ENCODE peak calls at places on chromosomes 6 and 20, in five cellular contexts. M is retinal pigment epithelial cell; H is cardiac muscle cell; D is body of pancreas; K is effector memory CD4-positive, alpha-beta T cell. L is an unnamed sample.

GRCh38 chr6:30741789-30742315 is 635 bp downstream of the FLOT1 start:
- DNase-seq in H (no peak), K (no peak), D (no peak), M (no peak), L (no peak)

GRCh38 chr20:37920270-37920669 is 17.3 kb downstream of the VSTM2L start:
- DNase-seq in K (no peak), H (no peak), M (no peak), D (no peak), L (no peak)

GRCh38 chr6:93164781-93165180 is 254.6 kb downstream of the EPHA7 start:
- DNase-seq in M (no peak), K (no peak), D (no peak), H (no peak), L (no peak)

GRCh38 chr6:1363729-1364572 is 25.4 kb upstream of the FOXF2 start:
- DNase-seq in D (no peak), M (no peak), H (peak; percentile 25), K (no peak), L (peak; percentile 36)

GRCh38 chr6:112501705-112502104 is 154.6 kb downstream of the RFPL4B start:
- DNase-seq in H (peak; percentile 80), K (no peak), M (no peak), D (no peak), L (peak; percentile 52)

GRCh38 chr6:54801669-54802068 is 44.9 kb upstream of the FAM83B start:
- DNase-seq in D (no peak), K (no peak), M (peak; percentile 95), H (peak; percentile 41), L (peak; percentile 91)

GRCh38 chr20:54267510-54268003 is 59.7 kb downstream of the PFDN4 start:
- DNase-seq in D (no peak), H (peak; percentile 32), M (peak; percentile 8), K (no peak), L (no peak)

GRCh38 chr20:3796477-3797225 is 541 bp downstream of the CDC25B start:
- DNase-seq in H (no peak), D (no peak), M (no peak), K (no peak), L (no peak)

GRCh38 chr6:62345962-62346689 is 60.1 kb upstream of the KHDRBS2 start:
- DNase-seq in K (no peak), H (no peak), M (no peak), D (no peak), L (no peak)
- H3K4me3 ChIP-seq in K (no peak overlapping the region), H (no peak overlapping the region), M (no peak overlapping the region), D (no peak overlapping the region), L (no peak overlapping the region)

GRCh38 chr6:43899830-43900229 is 129.8 kb downstream of the VEGFA start:
- DNase-seq in K (no peak), M (no peak), H (no peak), D (no peak), L (no peak)
- H3K4me3 ChIP-seq in K (no peak overlapping the region), M (no peak overlapping the region), H (no peak overlapping the region), D (no peak overlapping the region), L (no peak overlapping the region)

DNA sequence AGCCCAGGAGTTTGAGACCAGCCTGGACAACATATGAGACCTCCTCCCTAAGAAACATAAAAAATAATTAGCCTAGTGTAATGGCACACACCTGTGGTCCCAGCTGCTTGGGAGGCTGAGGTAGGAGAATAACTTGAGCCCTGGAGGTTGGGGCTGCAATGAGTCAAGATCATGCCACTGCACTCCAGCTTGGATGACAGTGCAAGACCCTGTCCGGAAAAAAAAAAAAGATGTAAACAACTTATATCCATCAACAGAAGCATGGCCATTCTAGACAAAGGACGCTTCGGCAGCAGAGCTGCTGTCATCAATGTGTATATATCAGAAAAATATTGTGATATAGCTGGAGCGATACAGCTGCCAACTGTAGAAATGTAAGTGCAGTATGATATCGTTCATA is 59.6 kb upstream of the ARID1B start:
- DNase-seq in K (no peak), M (no peak), H (no peak), D (no peak), L (no peak)
- H3K4me3 ChIP-seq in K (no peak overlapping the region), M (no peak overlapping the region), H (no peak overlapping the region), D (no peak overlapping the region), L (no peak overlapping the region)

GRCh38 chr6:101826678-101827077 is 433.2 kb downstream of the GRIK2 start:
- DNase-seq in M (no peak), H (no peak), K (no peak), D (no peak), L (no peak)

GRCh38 chr6:101826259-101826658 is 432.8 kb downstream of the GRIK2 start:
- DNase-seq in H (no peak), M (no peak), K (no peak), D (no peak), L (no peak)

GRCh38 chr6:101830501-101831031 is 437.1 kb downstream of the GRIK2 start:
- DNase-seq in K (no peak), H (peak; percentile 20), M (peak; percentile 24), D (no peak), L (no peak)

DNA sequence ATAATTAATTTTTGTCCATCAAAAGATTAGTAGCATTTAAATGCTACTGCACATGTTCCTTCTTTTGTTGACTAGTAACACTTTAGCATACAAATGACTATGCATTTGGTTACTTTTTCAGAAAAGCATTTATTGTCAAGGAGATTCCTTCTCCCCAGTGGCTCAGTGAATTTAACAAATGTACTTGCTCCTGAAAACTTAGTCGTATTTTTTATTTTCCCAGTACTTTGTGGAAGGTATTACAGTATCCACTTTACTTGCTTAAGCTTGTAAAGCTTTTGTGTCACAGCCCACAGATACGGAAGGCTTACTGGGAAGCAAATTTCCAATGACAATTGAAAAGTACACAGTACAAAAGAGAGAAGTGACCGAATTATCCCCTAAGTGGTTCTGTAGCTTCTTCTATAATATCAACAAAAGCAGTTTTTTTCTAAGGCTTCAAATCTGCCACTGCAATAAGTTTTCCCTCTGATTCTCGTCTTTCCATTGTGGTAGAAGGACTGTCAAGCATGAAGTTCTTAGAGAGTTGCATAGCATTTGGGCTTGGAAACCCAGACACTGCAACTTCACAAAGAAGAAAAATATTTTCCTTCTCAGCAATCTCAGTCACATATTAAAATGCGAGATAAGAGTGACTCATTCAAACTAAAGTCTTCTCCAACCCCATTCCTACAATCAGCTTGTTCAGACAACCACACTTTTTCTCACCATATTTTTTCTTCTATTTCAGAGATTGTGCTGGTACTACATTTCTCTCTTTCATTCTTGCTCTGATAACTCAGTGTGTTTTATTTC is 431.2 kb downstream of the GRIK2 start:
- DNase-seq in K (no peak), H (peak; percentile 41), D (no peak), M (no peak), L (no peak)
- H3K4me3 ChIP-seq in K (no peak overlapping the region), H (no peak overlapping the region), D (no peak overlapping the region), M (no peak overlapping the region), L (no peak overlapping the region)

GRCh38 chr6:6581014-6581413 is 7.5 kb upstream of the LY86 start:
- DNase-seq in H (no peak), M (no peak), K (no peak), D (no peak), L (no peak)
- H3K4me3 ChIP-seq in H (no peak overlapping the region), M (no peak overlapping the region), K (no peak overlapping the region), D (no peak overlapping the region), L (no peak overlapping the region)

DNA sequence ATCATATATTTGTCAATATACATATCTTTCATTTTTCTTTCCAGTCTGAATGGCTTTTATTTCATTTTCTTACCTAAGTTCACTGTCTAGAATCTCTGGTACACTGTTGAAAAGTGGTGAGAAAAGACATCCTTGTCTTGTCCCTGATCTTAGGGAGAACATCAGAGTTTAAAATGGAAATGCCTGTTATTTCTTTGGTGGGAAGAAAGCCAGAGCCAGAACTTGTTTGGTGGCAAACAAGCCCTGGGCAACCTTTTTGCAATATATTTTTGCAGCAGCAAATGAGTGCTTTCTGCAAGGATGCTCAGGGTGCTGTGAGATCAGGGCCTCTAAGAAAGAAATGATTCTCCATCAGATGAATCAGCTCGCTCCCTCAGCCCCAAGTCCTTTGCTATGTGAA is 156.6 kb downstream of the RALGAPA2 start:
- DNase-seq in M (no peak), D (no peak), H (no peak), K (no peak), L (no peak)
- H3K4me3 ChIP-seq in M (no peak overlapping the region), D (no peak overlapping the region), H (no peak overlapping the region), K (no peak overlapping the region), L (no peak overlapping the region)

DNA sequence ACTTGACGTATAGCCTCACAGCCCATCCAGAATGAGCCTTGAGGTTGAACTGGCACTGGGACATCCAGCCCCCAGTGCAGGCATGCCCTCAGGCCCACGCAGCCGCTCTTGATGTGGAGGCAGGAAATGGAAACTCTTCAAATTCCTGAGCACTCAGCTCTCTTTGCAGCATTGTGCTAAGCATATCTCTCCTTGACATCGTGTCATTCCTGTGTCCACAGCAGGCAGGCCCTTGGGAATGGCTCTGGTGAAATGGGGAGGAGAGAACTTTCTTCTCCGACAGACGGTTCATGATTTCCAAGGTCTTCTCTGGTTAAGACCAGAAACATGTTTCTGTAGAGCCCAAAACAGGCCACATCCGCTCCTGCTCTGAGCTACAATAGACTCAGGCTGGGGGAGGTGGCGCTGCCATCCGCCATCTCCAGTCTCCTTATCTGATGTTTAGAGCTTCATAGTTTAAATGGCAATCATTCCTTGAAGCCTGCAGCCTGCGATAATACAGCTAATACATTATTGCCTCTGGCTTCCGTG is 248.8 kb downstream of the CDH4 start:
- DNase-seq in D (no peak), M (no peak), K (no peak), H (peak; percentile 4), L (no peak)
- H3K4me3 ChIP-seq in D (no peak overlapping the region), M (no peak overlapping the region), K (no peak overlapping the region), H (no peak overlapping the region), L (no peak overlapping the region)

GRCh38 chr6:109760208-109760607 is 69.1 kb downstream of the FIG4 start:
- DNase-seq in H (no peak), M (no peak), D (no peak), K (no peak), L (no peak)
- H3K4me3 ChIP-seq in H (no peak overlapping the region), M (no peak overlapping the region), D (no peak overlapping the region), K (no peak overlapping the region), L (no peak overlapping the region)

GRCh38 chr20:61387961-61388360 is 135.9 kb downstream of the CDH4 start:
- DNase-seq in K (no peak), M (no peak), D (no peak), H (no peak), L (no peak)
- H3K4me3 ChIP-seq in K (no peak overlapping the region), M (no peak overlapping the region), D (no peak overlapping the region), H (no peak overlapping the region), L (no peak overlapping the region)